ENCODE peak calls at places on chromosomes 4 and X, in four cellular contexts. P is IMR-90, A is K562, S is endothelial cell of umbilical vein. F is an unnamed sample.

GRCh38 chr4:78949735-78950134 is 10.5 kb upstream of the PAQR3 start:
- DNase-seq in P (no peak), S (no peak), A (no peak), F (no peak)

GRCh38 chr4:1520145-1520661 is 114.0 kb upstream of the NKX1-1 start:
- DNase-seq in P (no peak), S (no peak), A (peak; percentile 30), F (no peak)

GRCh38 chrX:13223868-13224555 is 95.8 kb downstream of the ATXN3L start:
- DNase-seq in P (peak; percentile 91), A (no peak), S (peak; percentile 91), F (peak; percentile 59)

GRCh38 chr4:168713193-168713592 is 216.3 kb downstream of the PALLD start:
- DNase-seq in S (no peak), P (no peak), A (no peak), F (no peak)

GRCh38 chr4:108636246-108636645 is 14.2 kb upstream of the OSTC start:
- DNase-seq in A (no peak), P (no peak), S (no peak), F (no peak)

GRCh38 chrX:131633285-131633917 is 89.5 kb downstream of the OR13H1 start:
- DNase-seq in P (peak; percentile 41), S (peak; percentile 11), A (peak; percentile 70), F (peak; percentile 2)

GRCh38 chrX:103376118-103376978 is at the start of gene BEX3:
- DNase-seq in P (peak; percentile 59), S (peak; percentile 55), A (no peak), F (no peak)

GRCh38 chrX:153953342-153953830 is 8.9 kb upstream of the RENBP start:
- DNase-seq in P (peak; percentile 50), A (peak; percentile 77), S (peak; percentile 42), F (no peak)

GRCh38 chrX:129534816-129535578 is 5.1 kb upstream of the OCRL start:
- DNase-seq in P (peak; percentile 60), S (no peak), A (no peak), F (no peak)

GRCh38 chrX:11704725-11705495 is 39.2 kb upstream of the ARHGAP6 start:
- DNase-seq in P (peak; percentile 5), S (no peak), A (no peak), F (no peak)

GRCh38 chr4:128853741-128854140 is 44.2 kb downstream of the JADE1 start:
- DNase-seq in A (no peak), P (peak; percentile 69), S (no peak), F (no peak)

GRCh38 chr4:145888393-145888792 is 50.2 kb downstream of the ZNF827 start:
- DNase-seq in A (peak; percentile 3), S (no peak), P (no peak), F (no peak)

GRCh38 chr4:74919783-74920182 is 13.1 kb upstream of the PARM1 start:
- DNase-seq in A (no peak), S (no peak), P (no peak), F (no peak)

GRCh38 chrX:109635151-109635550 is 10.2 kb upstream of the KCNE5 start:
- DNase-seq in P (peak; percentile 5), A (peak; percentile 34), S (peak; percentile 31), F (no peak)

GRCh38 chrX:39654183-39654925 is 443.4 kb downstream of the BCOR start:
- DNase-seq in P (no peak), S (no peak), A (no peak), F (no peak)

GRCh38 chrX:47497274-47497673 is 14.3 kb upstream of the ZNF41 start:
- DNase-seq in P (peak; percentile 38), A (peak; percentile 18), S (peak; percentile 13), F (no peak)

GRCh38 chr4:139050436-139050835 is 34.9 kb downstream of the NOCT start:
- DNase-seq in A (no peak), P (peak; percentile 57), S (no peak), F (no peak)

GRCh38 chr4:46878641-46879040 is 30.4 kb downstream of the COX7B2 start:
- DNase-seq in A (no peak), S (no peak), P (peak; percentile 16), F (no peak)

GRCh38 chr4:2799971-2800690 is 7.2 kb downstream of the SH3BP2 start:
- DNase-seq in P (no peak), A (no peak), S (no peak), F (no peak)

GRCh38 chr4:37717575-37717974 is 31.4 kb upstream of the RELL1 start:
- DNase-seq in S (no peak), P (peak; percentile 92), A (no peak), F (peak; percentile 33)

GRCh38 chrX:110614596-110614995 is 181.0 kb downstream of the CHRDL1 start:
- DNase-seq in A (no peak), S (no peak), P (no peak), F (no peak)

GRCh38 chr4:128590034-128590740 is 219.3 kb upstream of the JADE1 start:
- DNase-seq in P (no peak), A (no peak), S (no peak), F (no peak)

GRCh38 chr4:86894465-86894864 is 2.2 kb upstream of the C4orf36 start:
- DNase-seq in P (peak; percentile 39), S (peak; percentile 72), A (peak; percentile 19), F (no peak)

GRCh38 chrX:19225906-19226305 is 103.6 kb upstream of the ADGRG2 start:
- DNase-seq in A (peak; percentile 22), P (peak; percentile 1), S (no peak), F (no peak)

GRCh38 chr4:2363056-2363719 is 55.3 kb downstream of the ZFYVE28 start:
- DNase-seq in S (no peak), A (peak; percentile 20), P (no peak), F (no peak)

GRCh38 chr4:120801171-120801758 is 121.3 kb downstream of the PRDM5 start:
- DNase-seq in P (peak; percentile 78), S (no peak), A (no peak), F (no peak)

GRCh38 chrX:49947778-49948177 is 25.4 kb downstream of the CLCN5 start:
- DNase-seq in A (no peak), P (no peak), S (no peak), F (no peak)

GRCh38 chr4:72546456-72546855 is 22.6 kb downstream of the ADAMTS3 start:
- DNase-seq in A (no peak), P (no peak), S (no peak), F (no peak)

GRCh38 chr4:36532670-36533373 is 251.4 kb downstream of the DTHD1 start:
- DNase-seq in A (no peak), P (no peak), S (no peak), F (no peak)

GRCh38 chr4:76219299-76220055 is 5.9 kb upstream of the SCARB2 start:
- DNase-seq in P (peak; percentile 62), A (no peak), S (no peak), F (no peak)

GRCh38 chrX:3548743-3549441 is 164.6 kb downstream of the PRKX start:
- DNase-seq in S (peak; percentile 4), P (peak; percentile 79), A (no peak), F (no peak)

GRCh38 chrX:103779156-103779555 is 2.5 kb downstream of the PLP1 start:
- DNase-seq in A (no peak), P (no peak), S (peak; percentile 2), F (no peak)

GRCh38 chr4:73674451-73674919 is 54.2 kb upstream of the RASSF6 start:
- DNase-seq in S (no peak), A (no peak), P (peak; percentile 34), F (peak; percentile 55)

GRCh38 chr4:185190001-185190856 is 13.6 kb downstream of the CFAP97 start:
- DNase-seq in A (peak; percentile 35), S (no peak), P (peak; percentile 41), F (no peak)

GRCh38 chr4:185183622-185184281 is 20.0 kb downstream of the CFAP97 start:
- DNase-seq in P (peak; percentile 93), S (peak; percentile 82), A (peak; percentile 90), F (peak; percentile 52)

GRCh38 chr4:185182196-185182595 is 21.6 kb downstream of the CFAP97 start:
- DNase-seq in P (no peak), S (no peak), A (no peak), F (no peak)

GRCh38 chr4:185192059-185192458 is 11.7 kb downstream of the CFAP97 start:
- DNase-seq in A (no peak), P (no peak), S (no peak), F (no peak)

GRCh38 chr4:185186769-185187168 is 17.0 kb downstream of the CFAP97 start:
- DNase-seq in P (no peak), A (no peak), S (no peak), F (no peak)
- H3K9me1 ChIP-seq in P (no peaks in the 10 kb centered on the region), A (no peaks in the 10 kb centered on the region), S (no peaks in the 10 kb centered on the region), F (no peaks in the 10 kb centered on the region)

GRCh38 chr4:84967292-84967651 is 782 bp upstream of the WDFY3 start:
- DNase-seq in P (peak; percentile 38), A (no peak), S (peak; percentile 64), F (no peak)

GRCh38 chr4:84962102-84962501 is 4.4 kb downstream of the WDFY3 start:
- DNase-seq in P (no peak), S (no peak), A (no peak), F (no peak)

GRCh38 chr4:84966382-84967291 is at the start of gene WDFY3:
- DNase-seq in S (peak; percentile 85), A (peak; percentile 83), P (peak; percentile 89), F (no peak)

GRCh38 chr4:84965558-84966381 is 720 bp downstream of the WDFY3 start:
- DNase-seq in P (peak; percentile 17), A (peak; percentile 37), S (peak; percentile 53), F (no peak)

GRCh38 chr4:84964995-84965557 is 1.4 kb downstream of the WDFY3 start:
- DNase-seq in S (no peak), P (no peak), A (no peak), F (no peak)
- H3K4me1 ChIP-seq in S (peaks cover 7% of the 10 kb centered on the region), P (peaks cover 3% of the 10 kb centered on the region), A (peaks cover 15% of the 10 kb centered on the region), F (peaks cover 9% of the 10 kb centered on the region)

GRCh38 chr4:102860928-102861327 is 7.9 kb upstream of the CISD2 start:
- DNase-seq in A (no peak), S (no peak), P (no peak), F (no peak)

GRCh38 chr4:102858828-102859464 is 9.8 kb upstream of the CISD2 start:
- DNase-seq in P (no peak), S (no peak), A (no peak), F (no peak)

GRCh38 chr4:102862016-102862415 is 6.8 kb upstream of the CISD2 start:
- DNase-seq in P (no peak), S (no peak), A (no peak), F (no peak)

GRCh38 chr4:102867278-102868152 is 1.3 kb upstream of the CISD2 start:
- DNase-seq in S (no peak), P (no peak), A (peak; percentile 77), F (no peak)

GRCh38 chr4:102862747-102863146 is 6.0 kb upstream of the CISD2 start:
- DNase-seq in A (no peak), S (no peak), P (no peak), F (no peak)
- H3K9me1 ChIP-seq in A (no peaks in the 10 kb centered on the region), S (no peaks in the 10 kb centered on the region), P (no peaks in the 10 kb centered on the region), F (no peaks in the 10 kb centered on the region)

GRCh38 chr4:184387351-184387750 is 87.0 kb downstream of the IRF2 start:
- DNase-seq in S (no peak), A (no peak), P (no peak), F (no peak)

GRCh38 chr4:184384056-184384809 is 90.1 kb downstream of the IRF2 start:
- DNase-seq in P (peak; percentile 96), S (peak; percentile 74), A (no peak), F (peak; percentile 76)

GRCh38 chr4:184386271-184386781 is 88.0 kb downstream of the IRF2 start:
- DNase-seq in A (peak; percentile 89), P (no peak), S (no peak), F (no peak)

GRCh38 chr4:184384810-184385557 is 89.4 kb downstream of the IRF2 start:
- DNase-seq in S (no peak), P (peak; percentile 46), A (no peak), F (no peak)

GRCh38 chr4:184385705-184386141 is 88.6 kb downstream of the IRF2 start:
- DNase-seq in A (no peak), S (peak; percentile 69), P (no peak), F (no peak)
- H3K4me1 ChIP-seq in A (peaks cover 30% of the 10 kb centered on the region), S (peaks cover 52% of the 10 kb centered on the region), P (peaks cover 27% of the 10 kb centered on the region), F (peaks cover 31% of the 10 kb centered on the region)

GRCh38 chr4:6085028-6085942 is 67.1 kb upstream of the C4orf50 start:
- DNase-seq in S (no peak), P (no peak), A (no peak), F (no peak)
- H3K9me1 ChIP-seq in S (no peaks in the 10 kb centered on the region), P (no peaks in the 10 kb centered on the region), A (no peaks in the 10 kb centered on the region), F (no peaks in the 10 kb centered on the region)